ENCODE peak calls at places on chromosome 7, in four cellular contexts. L is suprapubic skin, N is cardiac muscle cell, A is dorsolateral prefrontal cortex. W is an unnamed sample.
A peak's percentile ranks its signal among the peaks of the same experiment; 100 is the strongest.

GRCh38 chr7:156105337-156106106 is 293.3 kb upstream of the SHH start:
- DNase-seq in N (no peak), A (no peak), L (no peak), W (no peak)

GRCh38 chr7:134104166-134104565 is 23.0 kb upstream of the LRGUK start:
- DNase-seq in L (no peak), N (no peak), A (no peak), W (no peak)

GRCh38 chr7:43201912-43202311 is 89.5 kb downstream of the HECW1 start:
- DNase-seq in A (no peak), N (no peak), L (no peak), W (no peak)

GRCh38 chr7:55154096-55154495 is 135.3 kb downstream of the EGFR start:
- DNase-seq in A (no peak), N (no peak), L (no peak), W (no peak)

GRCh38 chr7:145082366-145083240 is 246.8 kb upstream of the TPK1 start:
- DNase-seq in N (no peak), L (no peak), A (no peak), W (no peak)

GRCh38 chr7:118330373-118330772 is 105.9 kb downstream of the ANKRD7 start:
- DNase-seq in N (no peak), A (no peak), L (no peak), W (no peak)

GRCh38 chr7:81715984-81716588 is 53.8 kb downstream of the HGF start:
- DNase-seq in A (no peak), N (peak; percentile 52), L (no peak), W (no peak)

GRCh38 chr7:91327341-91327740 is 63.1 kb downstream of the FZD1 start:
- DNase-seq in L (no peak), N (no peak), A (no peak), W (no peak)

GRCh38 chr7:101960985-101961708 is 143.7 kb downstream of the CUX1 start:
- DNase-seq in L (no peak), A (no peak), N (no peak), W (no peak)
- H3K27ac ChIP-seq in L (no peak overlapping the region), A (no peak overlapping the region), N (no peak overlapping the region), W (no peak overlapping the region)

DNA sequence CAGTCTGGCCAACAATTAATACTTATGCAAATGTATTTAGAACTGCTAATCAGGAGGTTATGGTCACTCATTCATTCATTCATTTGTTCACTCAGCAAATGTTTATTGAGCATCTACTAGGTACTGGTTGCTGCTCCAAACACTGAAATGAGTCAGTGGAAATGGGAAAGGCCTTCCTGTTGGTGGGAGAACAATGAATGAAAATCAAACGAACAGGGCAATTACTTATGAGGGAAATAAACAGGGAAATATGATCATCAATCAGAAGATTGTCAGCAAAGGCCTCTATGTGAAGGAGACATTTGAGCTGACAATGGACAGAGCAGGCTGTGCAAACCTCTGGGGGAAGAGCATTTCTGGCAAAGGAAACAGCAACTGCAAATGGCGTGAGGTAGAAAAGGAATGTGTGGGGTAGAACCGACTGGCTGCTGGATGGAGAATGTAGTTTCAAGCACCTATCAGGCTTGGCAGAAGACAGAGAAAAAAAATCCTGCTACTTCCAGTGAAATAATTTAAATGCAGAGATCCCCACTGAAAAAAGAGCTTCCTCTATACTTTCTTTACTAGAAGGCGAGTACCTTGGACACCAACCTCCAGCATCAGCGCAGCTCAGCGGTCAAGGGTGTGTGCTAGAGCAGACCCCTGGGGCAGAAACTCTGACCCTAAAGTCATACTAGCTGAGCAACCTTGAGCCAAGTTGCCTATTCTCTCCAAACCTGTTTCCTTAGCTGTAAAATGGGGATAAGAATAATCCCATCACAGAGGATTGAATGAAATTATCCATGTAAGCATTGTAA is 108.8 kb upstream of the EEPD1 start:
- DNase-seq in A (no peak), N (peak; percentile 33), L (no peak), W (no peak)
- H3K27ac ChIP-seq in A (no peak overlapping the region), N (no peak overlapping the region), L (peak overlapping the region; percentile 59), W (no peak overlapping the region)

DNA sequence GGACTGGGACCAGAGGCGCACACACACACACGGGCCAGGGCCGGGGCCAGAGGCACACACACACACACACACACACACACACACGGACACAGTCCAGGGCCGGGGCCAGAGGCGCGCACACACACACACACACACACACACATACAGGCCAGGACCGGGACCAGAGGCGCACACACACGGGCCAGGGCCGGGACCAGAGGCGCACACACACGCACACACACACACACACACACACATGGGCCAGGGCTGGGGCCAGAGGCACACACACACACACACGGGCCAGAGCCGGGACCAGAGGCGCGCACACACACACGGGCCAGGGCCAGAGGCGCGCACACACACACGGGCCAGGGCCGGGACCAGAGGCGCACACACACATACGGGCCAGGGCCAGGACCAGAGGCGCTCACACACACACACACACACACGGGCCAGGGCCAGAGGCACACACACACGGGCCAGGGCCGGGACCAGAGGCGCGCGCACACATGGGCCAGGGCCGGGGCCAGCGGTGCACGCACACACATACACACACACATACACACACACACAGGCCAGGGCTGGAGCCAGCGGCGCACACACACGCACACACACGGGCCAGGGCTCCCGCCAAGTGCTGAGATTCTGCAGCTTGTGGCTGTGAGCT is 268.8 kb downstream of the ELFN1 start:
- DNase-seq in L (no peak), N (no peak), A (no peak), W (no peak)
- H3K27ac ChIP-seq in L (no peak overlapping the region), N (no peak overlapping the region), A (no peak overlapping the region), W (no peak overlapping the region)

DNA sequence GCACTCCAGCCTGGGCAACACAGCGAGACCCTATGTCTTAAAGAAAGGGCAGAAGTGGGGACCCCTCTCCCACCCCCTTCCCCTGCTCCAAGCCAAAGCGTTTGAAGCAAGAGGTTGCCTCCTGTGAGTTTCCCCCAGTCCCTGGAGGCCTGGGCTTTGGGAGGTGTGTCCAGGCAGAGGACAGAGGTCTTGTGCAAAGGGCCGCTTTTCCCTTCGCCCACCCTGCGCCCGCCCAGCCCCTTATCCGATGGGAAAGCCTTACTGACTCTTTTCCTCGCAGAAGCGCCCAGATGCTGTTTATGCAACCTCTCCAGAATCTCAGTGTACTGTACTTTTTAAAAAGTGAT is 50.6 kb upstream of the GTF2I start:
- DNase-seq in L (no peak), A (no peak), N (no peak), W (no peak)
- H3K27ac ChIP-seq in L (peak overlapping the region; percentile 21), A (peak overlapping the region; percentile 78), N (no peak overlapping the region), W (peak overlapping the region; percentile 32)

GRCh38 chr7:17319164-17320101 is 21.0 kb downstream of the AHR start:
- DNase-seq in A (no peak), N (no peak), L (no peak), W (no peak)
- H3K27ac ChIP-seq in A (no peak overlapping the region), N (no peak overlapping the region), L (no peak overlapping the region), W (no peak overlapping the region)

GRCh38 chr7:152076324-152076821 is 50.9 kb downstream of the GALNT11 start:
- DNase-seq in A (no peak), L (no peak), N (peak; percentile 20), W (no peak)

GRCh38 chr7:152073352-152073751 is 47.9 kb downstream of the GALNT11 start:
- DNase-seq in A (no peak), N (no peak), L (no peak), W (no peak)

GRCh38 chr7:152076940-152077933 is 51.8 kb downstream of the GALNT11 start:
- DNase-seq in L (no peak), N (no peak), A (no peak), W (no peak)

GRCh38 chr7:152072451-152072850 is 47.0 kb downstream of the GALNT11 start:
- DNase-seq in A (no peak), L (no peak), N (no peak), W (no peak)

GRCh38 chr7:152074673-152075072 is 49.2 kb downstream of the GALNT11 start:
- DNase-seq in A (no peak), N (no peak), L (no peak), W (no peak)
- H3K27ac ChIP-seq in A (no peak overlapping the region), N (peak overlapping the region; percentile 89), L (no peak overlapping the region), W (no peak overlapping the region)

GRCh38 chr7:47663841-47664240 is 81.9 kb upstream of the TNS3 start:
- DNase-seq in N (no peak), A (no peak), L (no peak), W (no peak)

GRCh38 chr7:47666164-47666862 is 84.4 kb upstream of the TNS3 start:
- DNase-seq in N (no peak), L (no peak), A (peak; percentile 41), W (no peak)

GRCh38 chr7:47661051-47661714 is 79.3 kb upstream of the TNS3 start:
- DNase-seq in L (no peak), N (no peak), A (no peak), W (no peak)

GRCh38 chr7:47663239-47663638 is 81.3 kb upstream of the TNS3 start:
- DNase-seq in N (no peak), L (no peak), A (no peak), W (no peak)

DNA sequence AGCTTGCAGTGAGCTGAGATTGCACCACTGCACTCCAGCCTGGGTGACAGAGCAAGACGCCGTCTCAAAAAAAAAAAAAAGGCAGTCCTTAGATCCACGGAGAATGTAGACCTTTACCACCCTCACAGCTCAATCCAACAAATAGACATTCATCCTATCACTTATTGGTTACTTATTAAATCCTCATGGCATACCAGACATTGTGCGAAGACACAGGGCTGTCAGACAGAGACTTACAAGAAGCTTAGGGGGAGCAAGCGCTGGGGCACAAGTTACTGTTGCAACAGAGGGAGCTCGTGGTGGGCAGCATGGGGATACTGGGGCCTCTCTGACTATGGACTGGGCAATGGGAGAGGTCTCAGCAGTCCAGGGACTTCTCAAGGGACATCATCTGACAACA is 82.7 kb upstream of the TNS3 start:
- DNase-seq in N (no peak), L (no peak), A (no peak), W (no peak)
- H3K27ac ChIP-seq in N (no peak overlapping the region), L (no peak overlapping the region), A (no peak overlapping the region), W (no peak overlapping the region)

DNA sequence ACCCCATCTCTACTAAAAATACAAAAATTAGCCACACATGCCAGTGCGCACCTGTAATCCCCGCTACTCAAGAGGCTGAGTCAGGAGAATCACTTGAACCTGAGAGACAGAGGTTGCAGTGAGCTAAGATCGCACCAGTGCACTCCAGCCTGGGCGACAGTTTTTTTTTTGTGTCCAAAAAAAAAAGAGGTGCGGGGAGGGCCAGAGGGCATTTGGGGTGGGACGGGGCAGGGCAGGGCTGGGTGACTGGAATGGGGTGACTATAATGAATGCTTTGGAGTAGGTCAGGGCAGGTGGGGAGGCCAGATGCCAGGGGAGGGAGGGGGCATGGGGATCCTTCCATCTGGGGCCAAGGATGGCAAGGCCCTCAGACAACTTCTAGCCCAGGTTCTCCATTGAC is 23.5 kb downstream of the GTF2IRD1 start:
- DNase-seq in L (no peak), A (no peak), N (no peak), W (no peak)
- H3K27ac ChIP-seq in L (peak overlapping the region; percentile 97), A (peak overlapping the region; percentile 96), N (peak overlapping the region; percentile 97), W (peak overlapping the region; percentile 88)

DNA sequence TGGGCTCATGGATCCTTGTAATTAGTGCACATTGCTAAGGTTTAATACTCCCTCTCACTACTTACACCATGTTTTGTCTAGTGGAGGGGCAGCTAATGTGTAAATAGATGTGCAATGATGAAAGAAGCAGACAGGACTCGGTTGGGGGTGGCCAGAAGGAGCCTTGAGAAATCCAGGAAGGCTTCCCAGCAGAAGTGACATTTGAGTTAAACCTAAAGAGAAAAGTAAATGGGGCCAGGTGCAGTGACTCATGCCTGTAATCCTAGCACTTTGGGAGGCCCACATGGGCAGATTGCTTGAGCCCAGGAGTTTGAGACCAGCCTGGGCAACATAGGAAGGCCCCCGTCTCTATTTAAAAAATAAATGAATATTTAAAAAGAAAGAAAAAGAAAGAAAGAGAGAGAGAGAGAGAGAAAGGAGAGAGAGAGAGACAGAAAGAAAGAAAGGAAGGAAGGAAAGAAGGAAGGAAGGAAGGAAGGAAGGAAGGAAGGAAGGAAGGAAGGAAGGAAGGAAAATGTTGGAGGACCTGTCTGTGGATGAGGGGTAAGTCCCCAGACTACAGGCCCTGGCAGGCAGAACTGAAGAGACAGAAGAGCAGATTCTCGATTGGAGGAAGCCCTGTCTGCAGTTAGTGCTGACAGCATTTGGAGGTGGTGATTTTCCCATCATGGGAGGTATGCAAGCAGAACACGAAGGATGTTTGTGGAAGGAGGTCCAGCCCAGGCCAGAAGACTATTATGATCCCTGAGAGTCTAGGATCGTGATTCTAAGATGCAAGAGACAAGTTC is 3.6 kb downstream of the ELN start:
- DNase-seq in A (no peak), N (no peak), L (no peak), W (no peak)
- H3K27ac ChIP-seq in A (peak overlapping the region; percentile 58), N (no peak overlapping the region), L (peak overlapping the region; percentile 54), W (no peak overlapping the region)

W was measured in caudate nucleus.